ENCODE peak calls at places on chromosomes 2 and 18, in nine cellular contexts. X is progenitor cell of endocrine pancreas; R is AG10803; U is fibroblast of lung; H is activated CD8-positive, alpha-beta T cell treated with anti-CD3 and anti-CD28 coated beads for 36 hours; Q is pancreas; L is heart left ventricle; K is hepatocyte; F is GM13977. E is an unnamed sample.

GRCh38 chr2:152650768-152651371 is 66.4 kb downstream of the PRPF40A start:
- DNase-seq in X (no peak), R (no peak), U (no peak), H (no peak), Q (no peak), L (no peak), K (no peak), F (no peak), E (no peak)

GRCh38 chr18:63564576-63564975 is 22.4 kb downstream of the SERPINB12 start:
- DNase-seq in X (no peak), R (no peak), U (no peak), H (no peak), Q (no peak), L (no peak), K (no peak), F (no peak), E (no peak)

GRCh38 chr2:38731684-38732221 is 19.4 kb downstream of the SRSF7 start:
- DNase-seq in X (no peak), R (no peak), U (no peak), H (no peak), Q (no peak), L (no peak), K (no peak), F (no peak), E (no peak)

GRCh38 chr2:138090330-138090729 is 126.1 kb downstream of the HNMT start:
- DNase-seq in X (no peak), R (peak), U (peak), H (no peak), Q (no peak), L (no peak), K (peak), F (peak), E (no peak)

GRCh38 chr2:177666408-177666807 is 273.8 kb downstream of the AGPS start:
- DNase-seq in X (no peak), R (no peak), U (peak), H (no peak), Q (no peak), L (no peak), K (no peak), F (no peak), E (no peak)

GRCh38 chr2:124081154-124081771 is 56.2 kb downstream of the CNTNAP5 start:
- DNase-seq in X (no peak), R (no peak), U (no peak), H (no peak), Q (no peak), L (no peak), K (peak), F (no peak), E (no peak)

GRCh38 chr2:8974001-8974400 is 29.5 kb downstream of the MBOAT2 start:
- DNase-seq in X (no peak), R (no peak), U (no peak), H (no peak), Q (no peak), L (no peak), K (no peak), F (no peak), E (no peak)

GRCh38 chr2:167581961-167582574 is 665.3 kb downstream of the STK39 start:
- DNase-seq in X (no peak), R (no peak), U (peak), H (no peak), Q (no peak), L (no peak), K (no peak), F (no peak), E (no peak)

GRCh38 chr18:65725421-65726050 is 25.3 kb upstream of the CDH7 start:
- DNase-seq in X (peak), R (no peak), U (no peak), H (peak), Q (peak), L (no peak), K (peak), F (no peak), E (no peak)
- TF ChIP-seq CTCF in X (peak), R (no peak), U (no peak), H (peak), Q (peak), L (no peak), K (peak), F (peak), E (peak)

GRCh38 chr2:79040967-79041582 is 15.6 kb downstream of the REG3G start:
- DNase-seq in X (no peak), R (no peak), U (no peak), H (no peak), Q (no peak), L (no peak), K (peak), F (no peak), E (peak)
- TF ChIP-seq CTCF in X (peak), R (no peak), U (no peak), H (no peak), Q (peak), L (peak), K (peak), F (peak), E (peak)

DNA sequence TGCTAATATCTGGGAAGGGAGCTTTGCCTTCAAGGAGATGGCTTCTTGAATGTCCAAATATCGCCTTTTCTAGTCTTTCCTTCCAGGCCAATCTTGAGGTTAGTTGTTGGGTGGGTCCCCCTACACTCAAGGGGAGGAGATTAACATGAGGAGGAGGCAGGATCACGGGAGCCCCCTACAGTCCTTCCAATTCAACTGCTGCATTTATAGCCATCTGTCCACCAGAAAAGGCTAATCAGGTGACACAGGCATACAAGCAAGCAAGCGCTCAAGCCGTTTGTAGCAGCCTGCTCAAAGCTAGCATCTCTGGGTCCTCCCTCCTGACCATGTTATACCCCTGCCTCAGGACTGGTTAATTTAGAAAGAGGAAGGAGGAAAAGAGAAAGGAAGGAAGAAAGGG is 87.6 kb downstream of the MRPS9 start:
- DNase-seq in X (no peak), R (no peak), U (no peak), H (no peak), Q (no peak), L (no peak), K (no peak), F (no peak), E (no peak)
- TF ChIP-seq CTCF in X (peak), R (no peak), U (peak), H (no peak), Q (no peak), L (no peak), K (no peak), F (no peak), E (no peak)

GRCh38 chr2:79855264-79856006 is 342.6 kb downstream of the CTNNA2 start:
- DNase-seq in X (no peak), R (peak), U (no peak), H (no peak), Q (peak), L (no peak), K (peak), F (no peak), E (peak)
- TF ChIP-seq CTCF in X (peak), R (peak), U (no peak), H (no peak), Q (no peak), L (no peak), K (peak), F (no peak), E (peak)

DNA sequence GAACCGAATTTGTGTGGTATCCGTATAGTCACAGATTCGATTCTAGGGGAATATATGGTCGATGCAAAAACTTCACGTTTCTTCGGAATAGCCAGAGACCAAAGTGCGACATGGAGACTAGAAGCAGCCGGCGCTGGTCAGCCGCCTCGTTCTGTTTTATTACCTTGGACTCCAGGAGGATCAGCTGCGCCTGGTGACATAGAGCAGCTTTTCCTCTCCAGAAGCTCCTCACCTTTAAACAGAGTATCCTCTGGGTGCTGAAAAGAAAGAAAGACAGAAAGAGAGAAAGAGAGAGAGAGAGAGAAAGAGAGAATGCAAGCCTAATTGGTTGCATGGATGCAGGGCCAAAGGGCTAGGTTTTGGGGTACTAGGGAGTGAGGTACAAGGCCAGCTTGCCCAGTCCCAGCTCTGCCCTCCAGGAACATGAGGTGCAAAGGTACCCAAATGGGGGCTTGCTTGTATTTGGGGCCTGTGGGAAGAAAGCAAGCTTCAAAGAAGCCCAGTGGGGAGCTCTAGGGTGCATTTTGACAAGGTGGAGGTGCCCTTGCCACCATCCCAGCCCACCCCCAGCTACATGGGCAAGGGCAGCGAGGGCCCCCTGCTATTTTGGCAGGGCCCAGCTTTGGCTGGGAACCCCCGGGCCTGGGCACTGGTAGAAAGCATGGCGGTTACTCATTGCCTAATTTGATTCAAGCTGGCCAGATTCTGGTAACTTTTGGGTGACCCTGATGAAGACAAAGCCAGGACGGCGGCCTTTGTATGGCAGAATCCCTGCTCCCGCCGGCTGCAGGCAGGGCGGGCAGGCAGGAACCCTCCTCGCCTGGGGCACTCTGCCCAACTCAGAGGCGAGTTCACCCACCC is 782 bp upstream of the HOXD4 start:
- DNase-seq in X (no peak), R (no peak), U (no peak), H (no peak), Q (no peak), L (no peak), K (no peak), F (no peak), E (no peak)
- TF ChIP-seq CTCF in X (no peak), R (no peak), U (no peak), H (no peak), Q (no peak), L (no peak), K (no peak), F (no peak), E (no peak)

DNA sequence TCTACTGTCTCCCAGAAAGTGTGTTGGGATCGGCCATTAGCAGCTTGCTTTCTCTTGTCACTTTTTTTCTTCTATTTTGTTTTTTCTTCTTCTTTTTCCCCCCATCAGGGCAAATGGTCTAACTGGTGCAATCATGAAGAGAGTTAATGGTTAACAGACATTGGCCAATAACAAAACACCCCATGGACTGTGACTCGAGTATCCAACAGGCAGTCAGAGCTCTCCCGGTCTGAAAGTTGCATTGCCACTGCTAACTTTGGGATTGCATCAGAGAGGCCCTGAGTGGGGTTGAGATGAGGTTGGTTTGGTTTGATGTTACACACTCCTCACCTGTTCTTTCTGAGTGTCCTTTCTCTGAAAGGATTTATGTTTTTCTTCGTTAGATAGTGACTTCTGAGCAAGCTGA is 12.9 kb upstream of the SNORC start:
- DNase-seq in X (no peak), R (peak), U (peak), H (no peak), Q (no peak), L (no peak), K (peak), F (no peak), E (no peak)
- TF ChIP-seq CTCF in X (no peak), R (no peak), U (no peak), H (no peak), Q (no peak), L (no peak), K (no peak), F (no peak), E (no peak)

DNA sequence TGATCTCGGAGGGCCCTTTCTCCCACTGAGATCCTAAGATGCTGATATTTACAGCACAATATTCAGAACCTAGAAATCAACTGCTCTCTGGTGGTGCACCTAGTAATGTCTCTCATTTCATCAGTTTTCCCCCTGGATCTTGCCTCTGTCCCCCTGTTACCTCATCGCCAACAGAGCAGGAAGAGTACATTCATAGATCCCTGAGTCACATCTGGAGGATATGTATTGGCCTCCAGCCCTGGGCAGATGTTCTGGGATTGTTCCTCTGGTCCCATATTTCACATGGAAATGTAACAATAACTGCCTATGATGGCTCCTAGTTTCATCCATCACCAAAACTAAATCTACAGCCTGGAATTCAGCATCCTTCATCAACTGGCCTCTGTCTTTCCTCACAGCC is 278.8 kb upstream of the SLC14A2 start:
- DNase-seq in X (no peak), R (no peak), U (no peak), H (no peak), Q (no peak), L (no peak), K (no peak), F (no peak), E (no peak)
- TF ChIP-seq CTCF in X (no peak), R (no peak), U (no peak), H (no peak), Q (no peak), L (no peak), K (no peak), F (no peak), E (no peak)

DNA sequence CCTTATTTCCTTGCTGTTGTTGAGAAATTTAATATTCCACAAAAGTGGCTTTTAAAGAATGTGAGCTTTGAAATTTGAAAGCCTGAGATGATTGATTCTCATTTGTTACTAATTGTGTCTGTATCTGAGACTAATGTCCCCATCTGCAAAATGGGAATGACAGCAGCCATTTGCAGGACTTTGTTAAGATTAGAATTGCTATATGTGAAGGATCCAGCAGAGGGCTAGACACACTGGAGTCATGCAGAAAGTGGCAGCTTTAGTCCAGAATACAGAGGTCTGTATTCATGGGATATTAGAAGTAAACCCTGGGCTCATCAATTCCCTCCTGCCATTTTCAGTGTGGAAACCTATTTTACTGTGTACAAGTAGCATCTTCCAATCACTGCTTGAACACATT is 296.5 kb upstream of the GYPC start:
- DNase-seq in X (no peak), R (peak), U (peak), H (peak), Q (no peak), L (no peak), K (no peak), F (peak), E (no peak)
- TF ChIP-seq CTCF in X (peak), R (peak), U (peak), H (peak), Q (no peak), L (peak), K (peak), F (peak), E (no peak)

GRCh38 chr2:190527214-190527613 is 7.3 kb downstream of the NEMP2 start:
- DNase-seq in X (no peak), R (no peak), U (no peak), H (no peak), Q (no peak), L (no peak), K (no peak), F (no peak), E (no peak)

GRCh38 chr2:190528521-190529001 is 6.0 kb downstream of the NEMP2 start:
- DNase-seq in X (no peak), R (peak), U (peak), H (no peak), Q (no peak), L (no peak), K (peak), F (no peak), E (no peak)

GRCh38 chr2:190529486-190530104 is 4.9 kb downstream of the NEMP2 start:
- DNase-seq in X (no peak), R (no peak), U (peak), H (no peak), Q (no peak), L (no peak), K (no peak), F (no peak), E (no peak)

GRCh38 chr2:190524928-190525327 is 9.6 kb downstream of the NEMP2 start:
- DNase-seq in X (no peak), R (no peak), U (no peak), H (no peak), Q (no peak), L (no peak), K (no peak), F (no peak), E (no peak)

GRCh38 chr2:190526105-190526708 is 8.3 kb downstream of the NEMP2 start:
- DNase-seq in X (no peak), R (no peak), U (no peak), H (no peak), Q (no peak), L (no peak), K (no peak), F (no peak), E (no peak)
- TF ChIP-seq CTCF in X (no peak), R (no peak), U (no peak), H (no peak), Q (no peak), L (no peak), K (no peak), F (no peak), E (no peak)